ENCODE peak calls at places on chromosome 16, in ten cellular contexts. J is heart right ventricle; N is neural progenitor cell; X is ascending aorta; D is esophagus squamous epithelium; K is OCI-LY7; C is sigmoid colon; H is CD8-positive, alpha-beta T cell; P is stomach; U is adipocyte. Y is an unnamed sample.

GRCh38 chr16:48162839-48163410 is 7.1 kb upstream of the ABCC12 start:
- DNase-seq in D (no peak), U (no peak), N (no peak), P (no peak), J (no peak), X (no peak), C (no peak), H (no peak), K (no peak), Y (no peak)

GRCh38 chr16:87956771-87957279 is 5.6 kb downstream of the BANP start:
- DNase-seq in C (no peak), H (no peak), X (no peak), U (no peak), D (no peak), N (no peak), J (no peak), K (peak; percentile 38), P (no peak), Y (no peak)

GRCh38 chr16:86566601-86566965 is at the start of gene FOXC2:
- DNase-seq in D (no peak), P (peak; percentile 54), H (no peak), U (peak; percentile 99), X (peak; percentile 71), K (no peak), N (peak; percentile 95), C (peak; percentile 80), J (peak; percentile 86), Y (no peak)

GRCh38 chr16:9966569-9967157 is 215.6 kb downstream of the GRIN2A start:
- DNase-seq in P (no peak), J (no peak), C (no peak), N (no peak), H (no peak), X (no peak), K (no peak), U (no peak), D (no peak), Y (no peak)

GRCh38 chr16:69301861-69302260 is 9.3 kb upstream of the VPS4A start:
- DNase-seq in C (no peak), K (no peak), P (no peak), H (no peak), J (no peak), X (no peak), U (no peak), N (no peak), D (no peak), Y (no peak)

GRCh38 chr16:72066747-72067146 is 3.7 kb downstream of the HPR start:
- DNase-seq in P (no peak), K (peak; percentile 47), X (no peak), U (peak; percentile 61), C (no peak), D (no peak), H (no peak), J (no peak), N (peak; percentile 56), Y (peak; percentile 39)

GRCh38 chr16:28486266-28486665 is 5.6 kb downstream of the CLN3 start:
- DNase-seq in U (no peak), X (no peak), C (no peak), J (no peak), H (no peak), K (no peak), D (no peak), P (no peak), N (no peak), Y (no peak)

GRCh38 chr16:22004321-22004720 is 3.4 kb upstream of the PDZD9 start:
- DNase-seq in U (no peak), N (peak; percentile 59), D (no peak), C (no peak), K (no peak), J (no peak), H (no peak), P (no peak), X (no peak), Y (no peak)

GRCh38 chr16:75012380-75013081 is 13.7 kb downstream of the ZNRF1 start:
- DNase-seq in P (no peak), C (no peak), N (no peak), J (no peak), X (no peak), D (no peak), H (no peak), U (no peak), K (no peak), Y (no peak)

GRCh38 chr16:19118938-19119431 is 5.2 kb downstream of the ITPRIPL2 start:
- DNase-seq in C (peak; percentile 81), J (no peak), X (no peak), N (no peak), P (no peak), D (no peak), H (no peak), K (no peak), U (peak; percentile 95), Y (no peak)

GRCh38 chr16:75424096-75424762 is 9.1 kb downstream of the CFDP1 start:
- DNase-seq in U (no peak), P (no peak), D (no peak), N (no peak), X (no peak), J (no peak), C (no peak), K (no peak), H (no peak), Y (no peak)

GRCh38 chr16:2022723-2023097 is 3.1 kb downstream of the NPW start:
- DNase-seq in N (peak; percentile 74), X (no peak), J (peak; percentile 33), K (peak; percentile 32), P (no peak), D (no peak), U (no peak), C (no peak), H (no peak), Y (peak; percentile 66)

DNA sequence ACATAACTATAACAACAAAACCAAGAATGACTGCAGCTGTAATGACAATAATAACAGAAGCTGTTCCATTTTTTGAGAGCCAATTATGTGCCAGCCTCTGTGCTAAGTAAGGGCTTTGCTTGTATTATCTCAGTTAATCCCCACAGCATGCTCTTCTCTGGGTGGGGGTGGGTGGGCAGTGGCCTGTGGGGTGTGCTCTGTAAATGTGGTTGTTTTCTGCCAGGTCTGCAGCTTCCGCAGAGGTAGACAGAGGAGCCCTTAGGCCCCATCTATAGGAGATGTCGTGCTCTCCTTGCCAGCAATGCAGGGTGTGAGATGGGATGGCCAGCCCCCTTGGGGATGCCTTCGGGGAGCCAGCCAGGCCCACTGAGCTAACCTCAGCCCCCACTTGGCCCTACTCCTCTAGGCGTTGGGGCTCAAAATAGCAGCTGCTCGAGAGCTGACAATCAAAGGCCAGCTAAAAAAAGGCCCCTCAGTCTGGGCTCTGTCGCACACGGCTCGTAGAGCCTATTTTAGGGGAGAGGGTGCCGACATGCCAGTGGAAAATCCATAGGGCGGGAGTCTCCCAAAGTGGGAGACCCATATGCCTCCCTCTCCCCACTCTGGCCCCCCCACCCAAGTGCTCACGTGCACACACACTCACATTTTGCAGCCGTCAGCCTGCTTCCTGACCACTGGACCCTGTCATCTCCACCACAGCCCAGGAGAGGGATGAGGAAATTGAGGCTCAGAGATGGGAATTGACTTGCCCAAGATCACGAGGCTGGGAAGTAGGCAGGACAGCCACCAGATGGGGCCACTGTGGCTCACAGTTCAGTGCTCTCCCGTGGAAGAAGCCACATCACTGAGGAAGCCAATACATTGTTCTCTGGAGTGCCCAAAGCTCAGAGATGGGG is 15.8 kb downstream of the CDH16 start:
- DNase-seq in D (no peak), N (no peak), C (no peak), H (no peak), J (peak; percentile 66), K (no peak), P (no peak), X (no peak), U (no peak), Y (no peak)
- H3K4me1 ChIP-seq in D (peaks cover 100% of the 10 kb centered on the region), N (no peaks in the 10 kb centered on the region), C (no peaks in the 10 kb centered on the region), H (no peaks in the 10 kb centered on the region), J (peaks cover 73% of the 10 kb centered on the region), K (no peaks in the 10 kb centered on the region), P (peaks cover 57% of the 10 kb centered on the region), X (peaks cover 45% of the 10 kb centered on the region), U (peaks cover 19% of the 10 kb centered on the region), Y (peaks cover 58% of the 10 kb centered on the region)

DNA sequence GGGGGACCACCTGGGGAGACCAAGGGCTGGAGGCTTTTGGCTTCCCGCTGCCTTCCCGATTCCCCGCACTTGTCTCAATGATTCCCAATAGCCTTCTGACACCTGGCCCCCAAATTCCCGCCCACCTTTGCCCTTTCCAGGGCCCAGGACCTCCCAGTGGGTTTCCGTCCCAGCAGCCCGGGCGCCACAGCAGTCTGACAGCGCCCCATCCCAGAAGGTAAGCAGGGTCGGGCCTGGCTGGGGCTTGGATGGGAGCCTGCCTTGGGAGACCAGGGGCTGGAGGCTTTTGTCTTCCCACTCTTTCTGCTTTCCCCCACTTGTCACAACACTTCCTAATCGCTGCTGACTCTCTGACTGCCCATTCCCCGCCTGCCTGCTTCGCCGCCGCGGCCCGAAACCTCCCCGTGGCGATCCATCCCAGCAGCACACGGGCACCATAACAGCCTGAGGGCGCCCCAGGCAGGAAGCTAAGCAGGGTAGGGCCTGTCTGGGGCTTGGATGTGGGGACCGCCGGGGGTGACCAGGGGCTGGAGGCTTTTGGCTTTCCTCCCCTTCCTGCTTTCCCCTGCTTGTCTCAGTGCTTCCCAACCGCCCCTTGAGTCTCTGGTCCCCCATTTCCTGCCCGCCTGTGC is 2289.3 kb downstream of the TP53TG3F start:
- DNase-seq in C (no peak), U (no peak), P (no peak), J (peak; percentile 5), K (no peak), D (no peak), N (no peak), H (no peak), X (no peak), Y (no peak)
- H3K9me3 ChIP-seq in C (no peaks in the 10 kb centered on the region), U (no peaks in the 10 kb centered on the region), P (no peaks in the 10 kb centered on the region), J (no peaks in the 10 kb centered on the region), K (no peaks in the 10 kb centered on the region), D (peaks cover 35% of the 10 kb centered on the region), N (peaks cover 3% of the 10 kb centered on the region), H (no peaks in the 10 kb centered on the region), X (no peaks in the 10 kb centered on the region), Y (no peaks in the 10 kb centered on the region)

DNA sequence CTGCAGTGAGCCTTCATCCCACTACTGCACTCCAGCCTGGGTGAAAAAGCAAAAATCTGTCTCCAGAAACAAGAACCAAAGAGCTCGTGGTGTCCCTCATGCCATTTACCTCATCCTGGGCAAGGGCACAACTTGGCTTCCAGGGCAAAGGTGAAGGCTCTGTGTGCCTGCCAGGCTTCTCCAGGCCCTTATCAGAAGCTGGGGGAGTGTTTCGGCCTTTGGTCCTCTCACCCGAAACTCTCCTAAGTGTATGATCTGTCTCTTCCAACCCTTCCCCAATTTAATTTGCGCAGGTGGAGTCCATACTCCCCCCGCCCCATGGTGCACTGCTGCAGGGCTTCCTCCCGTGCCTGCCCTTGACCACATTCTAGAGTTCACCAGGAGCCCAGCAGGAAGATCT is 1.1 kb downstream of the CES2 start:
- DNase-seq in P (peak; percentile 37), K (no peak), D (no peak), U (no peak), C (no peak), H (no peak), X (no peak), J (no peak), N (no peak), Y (no peak)
- H3K4me3 ChIP-seq in P (peak overlapping the region; percentile 89), K (no peak overlapping the region), D (peak overlapping the region; percentile 96), U (peak overlapping the region; percentile 100), C (no peak overlapping the region), H (no peak overlapping the region), X (no peak overlapping the region), J (no peak overlapping the region), N (no peak overlapping the region), Y (no peak overlapping the region)

DNA sequence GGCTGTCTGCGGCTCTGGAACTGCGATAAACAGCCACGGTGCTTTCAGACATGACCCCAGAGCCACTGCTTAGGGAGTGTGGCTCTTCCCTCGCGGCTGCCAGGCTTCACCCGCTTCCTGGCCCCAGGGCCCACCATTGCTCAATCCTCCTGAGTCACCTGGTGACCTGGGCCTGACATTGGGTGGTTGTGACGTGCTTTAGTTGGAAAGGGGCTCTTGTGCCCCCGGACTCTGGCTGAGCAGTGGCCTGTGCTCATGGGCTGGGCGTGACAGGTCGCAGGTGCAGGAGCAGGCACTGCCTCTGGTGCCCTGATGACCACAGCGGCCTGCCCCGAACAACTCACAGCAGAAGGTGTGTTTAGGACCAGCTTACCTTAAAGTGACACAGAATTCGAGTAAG is 8.6 kb upstream of the NUDT16L1 start:
- DNase-seq in U (no peak), D (no peak), N (no peak), P (no peak), K (no peak), X (no peak), C (peak; percentile 62), H (no peak), J (no peak), Y (no peak)
- H3K4me1 ChIP-seq in U (no peaks in the 10 kb centered on the region), D (peaks cover 32% of the 10 kb centered on the region), N (no peaks in the 10 kb centered on the region), P (peaks cover 20% of the 10 kb centered on the region), K (no peaks in the 10 kb centered on the region), X (no peaks in the 10 kb centered on the region), C (no peaks in the 10 kb centered on the region), H (peaks cover 21% of the 10 kb centered on the region), J (peaks cover 19% of the 10 kb centered on the region), Y (no peaks in the 10 kb centered on the region)